ENCODE peak calls at places on chromosomes 4 and X, in six cellular contexts. Z is thyroid gland; G is HFFc6; N is endothelial cell; V is IMR-90; W is CD4-positive, CD25-positive, alpha-beta regulatory T cell. L is an unnamed sample.

GRCh38 chr4:106238819-106239420 is 77.1 kb downstream of the TBCK start:
- DNase-seq in N (peak), G (peak), W (peak), Z (no peak), V (peak), L (no peak)

GRCh38 chr4:75513529-75514130 is 573 bp downstream of the RCHY1 start:
- DNase-seq in N (no peak), V (peak), Z (no peak), G (no peak), W (no peak), L (no peak)

GRCh38 chr4:52643846-52644245 is 15.3 kb downstream of the USP46 start:
- DNase-seq in W (no peak), N (no peak), G (no peak), Z (peak), V (peak), L (no peak)

GRCh38 chrX:9447906-9448305 is 17.0 kb upstream of the TBL1X start:
- DNase-seq in V (no peak), W (no peak), Z (no peak), G (no peak), N (no peak), L (no peak)

GRCh38 chr4:65658117-65658516 is 12.2 kb downstream of the EPHA5 start:
- DNase-seq in G (no peak), V (no peak), W (no peak), N (no peak), Z (peak), L (peak)

GRCh38 chrX:71859637-71860036 is 51.0 kb upstream of the NHSL2 start:
- DNase-seq in V (peak), G (peak), W (peak), N (peak), Z (peak), L (no peak)

GRCh38 chr4:4752576-4753401 is 106.7 kb upstream of the MSX1 start:
- DNase-seq in N (no peak), W (no peak), Z (no peak), G (peak), V (no peak), L (no peak)

GRCh38 chrX:41036668-41037326 is 48.4 kb upstream of the USP9X start:
- DNase-seq in Z (no peak), N (no peak), G (no peak), V (no peak), W (no peak), L (no peak)

GRCh38 chr4:10887600-10887999 is 203.0 kb upstream of the CLNK start:
- DNase-seq in Z (no peak), N (no peak), V (no peak), G (no peak), W (no peak), L (no peak)

GRCh38 chr4:133513891-133514290 is 364.8 kb downstream of the PCDH10 start:
- DNase-seq in N (no peak), V (no peak), G (peak), Z (no peak), W (no peak), L (no peak)

GRCh38 chr4:100590308-100590707 is 72.5 kb upstream of the EMCN start:
- DNase-seq in V (no peak), Z (no peak), W (no peak), N (no peak), G (peak), L (no peak)

GRCh38 chr4:112509243-112510190 is 6.5 kb downstream of the NEUROG2 start:
- DNase-seq in G (peak), Z (no peak), W (no peak), N (no peak), V (peak), L (no peak)

GRCh38 chr4:119788334-119789266 is 160.0 kb upstream of the PDE5A start:
- DNase-seq in G (no peak), V (no peak), W (no peak), Z (no peak), N (no peak), L (no peak)

GRCh38 chr4:172521680-172522079 is 646.9 kb upstream of the GALNT7 start:
- DNase-seq in G (no peak), Z (no peak), V (no peak), N (no peak), W (no peak), L (no peak)

GRCh38 chr4:20612313-20612712 is 87.9 kb upstream of the PACRGL start:
- DNase-seq in W (no peak), G (no peak), Z (no peak), N (no peak), V (peak), L (no peak)

GRCh38 chr4:74223801-74224200 is 65.9 kb downstream of the MTHFD2L start:
- DNase-seq in G (peak), V (peak), N (no peak), W (no peak), Z (no peak), L (no peak)

GRCh38 chrX:12378706-12379105 is 240.4 kb downstream of the FRMPD4 start:
- DNase-seq in Z (no peak), G (no peak), N (no peak), W (no peak), V (peak), L (no peak)

GRCh38 chrX:41108007-41108683 is 22.9 kb downstream of the USP9X start:
- DNase-seq in Z (no peak), W (no peak), G (peak), N (no peak), V (no peak), L (no peak)

GRCh38 chrX:142977128-142977914 is 48.4 kb upstream of the SPANXN4 start:
- DNase-seq in N (no peak), G (no peak), W (no peak), V (no peak), Z (no peak), L (no peak)

GRCh38 chrX:53715336-53715924 is 28.9 kb upstream of the HUWE1 start:
- DNase-seq in V (no peak), W (peak), N (no peak), Z (no peak), G (no peak), L (no peak)

GRCh38 chr4:59629348-59629747 is 1570.8 kb upstream of the ADGRL3 start:
- DNase-seq in G (no peak), V (no peak), Z (no peak), W (no peak), N (no peak), L (no peak)

GRCh38 chr4:43999669-44000068 is 448.9 kb downstream of the KCTD8 start:
- DNase-seq in N (no peak), V (no peak), G (no peak), W (no peak), Z (no peak), L (no peak)

GRCh38 chr4:8690811-8691775 is 98.5 kb downstream of the CPZ start:
- DNase-seq in G (no peak), Z (no peak), N (no peak), W (no peak), V (no peak), L (no peak)

GRCh38 chrX:104929324-104929723 is 291.2 kb downstream of the TEX13A start:
- DNase-seq in G (no peak), Z (peak), N (no peak), V (no peak), W (no peak), L (no peak)

GRCh38 chr4:27117453-27117852 is 256.8 kb downstream of the STIM2 start:
- DNase-seq in V (no peak), N (no peak), W (no peak), G (no peak), Z (no peak), L (no peak)

GRCh38 chr4:68148795-68149685 is 19.4 kb upstream of the TMPRSS11F start:
- DNase-seq in W (no peak), N (no peak), G (no peak), V (no peak), Z (no peak), L (no peak)

GRCh38 chr4:168390041-168390440 is 71.5 kb upstream of the DDX60 start:
- DNase-seq in Z (no peak), G (no peak), V (no peak), W (no peak), N (no peak), L (no peak)

GRCh38 chrX:113274345-113274744 is 433.7 kb upstream of the AMOT start:
- DNase-seq in G (no peak), N (no peak), W (no peak), V (no peak), Z (no peak), L (no peak)

GRCh38 chr4:106583108-106583507 is 214.5 kb upstream of the GIMD1 start:
- DNase-seq in Z (no peak), N (no peak), V (no peak), G (no peak), W (no peak), L (no peak)

GRCh38 chr4:105215609-105216313 is 69.1 kb downstream of the TET2 start:
- DNase-seq in Z (no peak), V (peak), N (no peak), W (peak), G (peak), L (no peak)

GRCh38 chr4:46389301-46389761 is 597 bp downstream of the GABRA2 start:
- DNase-seq in V (no peak), N (no peak), Z (peak), G (no peak), W (no peak), L (no peak)

GRCh38 chr4:2354127-2354526 is 64.3 kb downstream of the ZFYVE28 start:
- DNase-seq in G (no peak), Z (no peak), W (no peak), N (no peak), V (no peak), L (no peak)

GRCh38 chr4:69038582-69038981 is 57.7 kb upstream of the UGT2B7 start:
- DNase-seq in W (no peak), N (no peak), Z (no peak), G (peak), V (peak), L (no peak)

L was measured in NCI-H2107.